ENCODE peak calls at places on chromosomes 1 and 21, in four cellular contexts. L is mammary epithelial cell, S is uterus, O is cardiac muscle cell. F is an unnamed sample. For H3K36me3, the result is how much of the 10 kb centered on the place peaks cover.

GRCh38 chr1:1314678-1315335 is 6.4 kb downstream of the PUSL1 start:
- DNase-seq in L (no peak), S (no peak), O (no peak), F (no peak)

GRCh38 chr1:20621012-20621411 is 12.2 kb upstream of the PINK1 start:
- DNase-seq in L (no peak), S (no peak), O (no peak), F (no peak)

GRCh38 chr1:236534164-236534651 is 10.4 kb downstream of the LGALS8 start:
- DNase-seq in L (peak), S (no peak), O (peak), F (peak)

GRCh38 chr1:177511036-177511435 is 340.3 kb downstream of the BRINP2 start:
- DNase-seq in L (peak), S (no peak), O (no peak), F (no peak)

GRCh38 chr1:237042892-237043576 is 1.1 kb downstream of the RYR2 start:
- DNase-seq in L (no peak), S (no peak), O (peak), F (no peak)

GRCh38 chr1:23478896-23479790 is 4.8 kb downstream of the ASAP3 start:
- DNase-seq in L (no peak), S (peak), O (peak), F (no peak)

GRCh38 chr1:199218065-199218464 is 579.2 kb downstream of the PTPRC start:
- DNase-seq in L (no peak), S (no peak), O (no peak), F (no peak)

GRCh38 chr1:237794071-237794470 is 96.7 kb downstream of the ZP4 start:
- DNase-seq in L (peak), S (no peak), O (peak), F (peak)

GRCh38 chr1:161948435-161948834 is 75.2 kb downstream of the OLFML2B start:
- DNase-seq in L (no peak), S (no peak), O (no peak), F (no peak)

GRCh38 chr1:224700915-224701531 is 84.9 kb downstream of the CNIH3 start:
- DNase-seq in L (no peak), S (no peak), O (peak), F (no peak)

GRCh38 chr1:87696483-87696882 is 367.8 kb downstream of the LMO4 start:
- DNase-seq in L (no peak), S (no peak), O (no peak), F (no peak)

GRCh38 chr1:91731815-91732214 is 154.1 kb downstream of the TGFBR3 start:
- DNase-seq in L (peak), S (no peak), O (peak), F (peak)

GRCh38 chr1:192441492-192441891 is 124.7 kb downstream of the RGS21 start:
- DNase-seq in L (no peak), S (no peak), O (no peak), F (no peak)

GRCh38 chr1:212119397-212119837 is 83.9 kb downstream of the DTL start:
- DNase-seq in L (no peak), S (no peak), O (no peak), F (no peak)

GRCh38 chr1:152884085-152884484 is 6.0 kb downstream of the SMCP start:
- DNase-seq in L (peak), S (no peak), O (no peak), F (no peak)

GRCh38 chr21:16709866-16710550 is 802.8 kb upstream of the CXADR start:
- DNase-seq in L (no peak), S (peak), O (peak), F (no peak)

GRCh38 chr1:163013826-163014600 is 55.1 kb upstream of the RGS4 start:
- DNase-seq in L (no peak), S (no peak), O (no peak), F (no peak)

GRCh38 chr1:199007423-199007822 is 368.6 kb downstream of the PTPRC start:
- DNase-seq in L (peak), S (no peak), O (peak), F (no peak)

GRCh38 chr1:171142081-171142450 is 43.0 kb upstream of the FMO2 start:
- DNase-seq in L (no peak), S (peak), O (peak), F (no peak)

GRCh38 chr21:34076835-34077234 is 3.5 kb downstream of the MRPS6 start:
- DNase-seq in L (no peak), S (no peak), O (no peak), F (no peak)

GRCh38 chr1:239719642-239720258 is 333.4 kb downstream of the CHRM3 start:
- DNase-seq in L (no peak), S (no peak), O (no peak), F (no peak)

GRCh38 chr21:38839683-38840286 is 34.1 kb downstream of the ETS2 start:
- DNase-seq in L (peak), S (no peak), O (peak), F (peak)

GRCh38 chr21:37821791-37822450 is 94.3 kb downstream of the KCNJ6 start:
- DNase-seq in L (peak), S (no peak), O (no peak), F (no peak)

GRCh38 chr1:92792340-92792782 is 7.5 kb upstream of the EVI5 start:
- DNase-seq in L (no peak), S (no peak), O (peak), F (no peak)

GRCh38 chr1:234597894-234598293 is 12.1 kb downstream of the IRF2BP2 start:
- DNase-seq in L (peak), S (no peak), O (peak), F (no peak)

GRCh38 chr1:213564215-213564659 is 423.5 kb upstream of the PROX1 start:
- DNase-seq in L (peak), S (no peak), O (no peak), F (no peak)

GRCh38 chr1:6447818-6448748 is 17.9 kb downstream of the TNFRSF25 start:
- DNase-seq in L (no peak), S (no peak), O (no peak), F (no peak)

GRCh38 chr1:221632072-221632471 is 109.8 kb downstream of the DUSP10 start:
- DNase-seq in L (no peak), S (no peak), O (no peak), F (no peak)

GRCh38 chr1:242554577-242554976 is 30.1 kb upstream of the PLD5 start:
- DNase-seq in L (peak), S (no peak), O (no peak), F (peak)

GRCh38 chr1:7382971-7383370 is 388.1 kb upstream of the VAMP3 start:
- DNase-seq in L (no peak), S (no peak), O (no peak), F (no peak)

GRCh38 chr1:95733031-95733430 is 499.0 kb downstream of the RWDD3 start:
- DNase-seq in L (no peak), S (no peak), O (no peak), F (no peak)

GRCh38 chr1:200899954-200900867 is 5.5 kb downstream of the INAVA start:
- DNase-seq in L (no peak), S (no peak), O (no peak), F (no peak)

GRCh38 chr1:9263276-9263855 is 28.8 kb downstream of the H6PD start:
- DNase-seq in L (no peak), S (no peak), O (no peak), F (no peak)

GRCh38 chr1:15799928-15800835 is 7.3 kb downstream of the UQCRHL start:
- DNase-seq in L (peak), S (no peak), O (peak), F (peak)

GRCh38 chr1:119008483-119009299 is 20.5 kb upstream of the TBX15 start:
- DNase-seq in L (peak), S (no peak), O (peak), F (peak)

GRCh38 chr1:179550753-179551682 is 24.7 kb downstream of the NPHS2 start:
- DNase-seq in L (peak), S (no peak), O (peak), F (no peak)

GRCh38 chr1:28308750-28309149 is 20.1 kb upstream of the MED18 start:
- DNase-seq in L (no peak), S (no peak), O (no peak), F (no peak)

GRCh38 chr1:196355206-196355786 is 252.9 kb downstream of the KCNT2 start:
- DNase-seq in L (no peak), S (no peak), O (peak), F (no peak)

GRCh38 chr1:29581256-29581655 is 344.9 kb downstream of the PTPRU start:
- DNase-seq in L (no peak), S (no peak), O (no peak), F (no peak)

GRCh38 chr1:2840036-2840809 is 38.7 kb upstream of the TTC34 start:
- DNase-seq in L (no peak), S (no peak), O (no peak), F (no peak)
- TF ChIP-seq CTCF in L (no peak), S (no peak), O (no peak), F (no peak)

GRCh38 chr1:160486453-160486852 is 36.6 kb downstream of the SLAMF6 start:
- DNase-seq in L (no peak), S (no peak), O (no peak), F (no peak)

GRCh38 chr1:160488347-160489058 is 34.6 kb downstream of the SLAMF6 start:
- DNase-seq in L (no peak), S (no peak), O (no peak), F (no peak)

GRCh38 chr1:160491017-160491416 is 32.0 kb downstream of the SLAMF6 start:
- DNase-seq in L (no peak), S (no peak), O (no peak), F (no peak)

GRCh38 chr1:160492617-160493016 is 30.4 kb downstream of the SLAMF6 start:
- DNase-seq in L (no peak), S (no peak), O (no peak), F (no peak)

GRCh38 chr1:160489513-160490261 is 33.4 kb downstream of the SLAMF6 start:
- DNase-seq in L (no peak), S (no peak), O (no peak), F (no peak)
- H3K36me3 ChIP-seq in L (under half), S (under half), O (under half), F (under half)

GRCh38 chr21:45248893-45249381 is 38.8 kb downstream of the POFUT2 start:
- DNase-seq in L (peak), S (peak), O (peak), F (no peak)
- H3K4me3 ChIP-seq in L (peak), S (peak), O (no peak), F (no peak)

GRCh38 chr1:3444736-3445135 is 9.7 kb upstream of the ARHGEF16 start:
- DNase-seq in L (no peak), S (no peak), O (no peak), F (no peak)
- TF ChIP-seq CTCF in L (no peak), S (no peak), O (no peak), F (no peak)

GRCh38 chr1:40045182-40045581 is 4.7 kb downstream of the CAP1 start:
- DNase-seq in L (peak), S (no peak), O (peak), F (no peak)
- H3K36me3 ChIP-seq in L (under half), S (under half), O (under half), F (under half)

GRCh38 chr1:25657121-25657521 is 40.5 kb downstream of the MAN1C1 start:
- DNase-seq in L (no peak), S (no peak), O (no peak), F (no peak)
- H3K4me3 ChIP-seq in L (no peak), S (no peak), O (no peak), F (no peak)

DNA sequence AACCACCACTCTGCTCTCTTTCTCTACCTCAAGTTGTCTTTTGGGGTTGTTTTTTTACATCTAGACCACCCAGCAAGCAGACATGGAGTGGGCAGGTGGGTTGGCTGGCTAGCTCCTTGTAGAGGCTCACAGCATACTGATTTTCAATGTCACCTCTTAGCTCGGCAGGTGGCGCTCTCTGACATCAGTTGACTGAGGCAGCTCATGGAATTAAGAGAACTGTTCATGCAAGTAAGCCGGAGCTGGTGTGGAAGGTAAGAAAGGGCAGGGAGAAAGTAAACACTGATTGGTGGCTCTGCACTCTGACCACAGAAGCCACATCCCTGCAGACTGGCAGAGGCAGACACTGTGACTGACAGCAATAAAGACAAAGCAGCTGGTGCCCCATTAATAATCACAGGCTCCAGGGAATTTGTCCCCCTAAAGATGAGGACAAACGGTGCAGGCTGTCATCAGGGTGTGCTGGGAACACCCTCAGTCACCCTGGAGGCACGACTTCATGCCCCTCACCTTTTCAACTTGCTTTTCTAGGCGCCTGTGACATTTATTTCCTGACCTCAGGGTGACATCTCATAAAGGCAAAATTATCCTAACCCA is 226.8 kb downstream of the LMX1A start:
- DNase-seq in L (peak), S (no peak), O (peak), F (no peak)
- TF ChIP-seq CTCF in L (peak), S (no peak), O (peak), F (peak)

DNA sequence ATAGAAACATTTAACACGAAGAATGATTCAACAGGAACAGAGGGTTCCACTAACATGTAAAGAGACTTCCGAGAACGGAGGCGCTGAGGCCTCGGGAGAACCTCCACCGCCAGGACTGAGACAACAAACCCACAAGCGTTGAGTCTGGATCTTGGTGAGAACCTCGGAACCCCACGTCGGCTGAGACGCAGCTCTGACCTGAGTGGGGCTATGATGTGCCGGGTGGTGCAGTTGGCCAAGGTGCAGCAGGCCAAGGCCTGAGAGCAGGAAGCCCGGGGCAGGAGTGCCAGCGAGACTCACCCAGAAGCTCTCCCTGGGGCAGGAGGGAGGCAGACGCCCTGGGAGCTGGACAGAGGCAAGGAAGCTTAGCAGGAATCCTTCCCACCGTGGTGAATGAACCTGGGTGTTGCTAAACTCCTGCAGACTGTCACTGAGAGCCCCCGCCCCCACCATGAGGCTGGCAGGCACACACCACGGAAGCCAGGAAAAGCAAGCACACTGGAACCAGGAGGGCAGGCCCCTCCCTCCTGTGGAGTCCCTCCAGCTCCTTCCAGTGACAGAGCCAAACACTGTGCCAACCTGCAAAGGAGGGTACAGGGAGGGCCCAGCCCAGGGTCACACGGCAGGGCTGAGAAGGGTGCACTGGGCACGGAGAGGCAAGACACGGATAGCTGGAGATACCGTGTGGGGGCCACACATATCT is 34.8 kb downstream of the WDR4 start:
- DNase-seq in L (no peak), S (no peak), O (no peak), F (no peak)
- H3K36me3 ChIP-seq in L (under half), S (under half), O (under half), F (under half)

GRCh38 chr1:157829210-157829609 is 9.3 kb upstream of the FCRL1 start:
- DNase-seq in L (no peak), S (no peak), O (no peak), F (no peak)
- H3K4me3 ChIP-seq in L (no peak), S (no peak), O (no peak), F (no peak)

GRCh38 chr1:181104790-181105133 is 16.3 kb downstream of the IER5 start:
- DNase-seq in L (no peak), S (peak), O (no peak), F (no peak)
- TF ChIP-seq CTCF in L (no peak), S (no peak), O (peak), F (peak)

F was measured in kidney epithelial cell.